ENCODE peak calls at places on chromosomes 13 and 19, in four cellular contexts. J is K562, F is GM12891, E is GM12878. L is an unnamed sample.

GRCh38 chr13:113860051-113860471 is 3.8 kb downstream of the GAS6 start:
- DNase-seq in J (no peak), E (no peak), F (no peak), L (no peak)

GRCh38 chr13:112897956-112898785 is 70.8 kb upstream of the MCF2L start:
- DNase-seq in F (no peak), E (no peak), J (no peak), L (no peak)

GRCh38 chr13:109249780-109250528 is 536.4 kb downstream of the IRS2 start:
- DNase-seq in E (no peak), J (no peak), F (no peak), L (no peak)

GRCh38 chr13:101231751-101232428 is 184.4 kb downstream of the NALCN start:
- DNase-seq in J (no peak), F (no peak), E (no peak), L (no peak)

GRCh38 chr13:44404261-44405139 is 30.9 kb downstream of the SERP2 start:
- DNase-seq in J (no peak), E (no peak), F (no peak), L (no peak)

GRCh38 chr19:27741236-27741635 is 1471.7 kb downstream of the UQCRFS1 start:
- DNase-seq in J (no peak), E (no peak), F (no peak), L (no peak)

GRCh38 chr13:21234537-21234936 is 58.1 kb downstream of the MRPL57 start:
- DNase-seq in J (no peak), E (no peak), F (no peak), L (no peak)

GRCh38 chr13:28173793-28174192 is 35.4 kb downstream of the PAN3 start:
- DNase-seq in F (no peak), J (no peak), E (no peak), L (no peak)

GRCh38 chr19:17332677-17333581 is 1.7 kb downstream of the ANO8 start:
- DNase-seq in F (no peak), E (peak), J (peak), L (no peak)

GRCh38 chr13:111589992-111590391 is 269.6 kb downstream of the TEX29 start:
- DNase-seq in J (no peak), E (no peak), F (no peak), L (no peak)

GRCh38 chr19:5341981-5342380 is 1.4 kb upstream of the PTPRS start:
- DNase-seq in E (no peak), J (no peak), F (no peak), L (no peak)

GRCh38 chr19:15279326-15279904 is 47.2 kb upstream of the EPHX3 start:
- DNase-seq in F (no peak), J (no peak), E (no peak), L (no peak)

GRCh38 chr19:10876459-10877240 is 5.3 kb downstream of the CARM1 start:
- DNase-seq in F (no peak), J (no peak), E (peak), L (no peak)

GRCh38 chr19:17405250-17406038 is at the start of gene BST2:
- DNase-seq in F (peak), E (peak), J (peak), L (peak)

GRCh38 chr19:42422576-42423461 is 4.4 kb downstream of the LIPE start:
- DNase-seq in F (no peak), E (no peak), J (no peak), L (peak)

GRCh38 chr19:30255783-30256509 is 116.2 kb upstream of the ZNF536 start:
- DNase-seq in J (no peak), F (no peak), E (no peak), L (no peak)

GRCh38 chr19:39031368-39032163 is 783 bp downstream of the FBXO27 start:
- DNase-seq in J (peak), F (peak), E (peak), L (peak)

GRCh38 chr13:111470933-111471332 is 150.5 kb downstream of the TEX29 start:
- DNase-seq in J (no peak), E (no peak), F (no peak), L (no peak)

GRCh38 chr13:51912091-51912490 is 50.3 kb downstream of the CCDC70 start:
- DNase-seq in E (no peak), J (no peak), F (no peak), L (no peak)

GRCh38 chr13:113592571-113592970 is 8.0 kb downstream of the TFDP1 start:
- DNase-seq in E (no peak), J (no peak), F (no peak), L (no peak)

DNA sequence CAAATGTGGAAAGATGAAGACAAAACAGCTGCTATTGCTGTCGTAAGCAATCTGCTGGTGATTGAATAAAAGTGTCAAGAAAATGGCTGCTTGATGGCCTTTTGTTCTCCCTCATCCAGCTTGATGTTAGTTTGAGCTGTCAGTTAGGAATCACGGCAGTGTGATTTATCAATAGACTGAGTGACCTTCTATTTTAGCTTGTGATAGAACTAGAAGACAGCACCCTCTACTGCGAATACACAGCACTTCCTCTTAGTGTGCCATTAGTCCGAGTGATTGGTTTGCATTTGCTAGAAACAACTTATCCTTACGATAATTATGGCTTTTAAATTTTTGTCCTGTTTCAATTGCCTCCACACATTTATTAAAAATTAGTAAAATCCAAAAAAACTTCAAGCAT is 76.2 kb downstream of the MZT1 start:
- DNase-seq in J (no peak), F (no peak), E (no peak), L (no peak)
- TF ChIP-seq SPI1 in J (peak), F (peak), E (peak), L (peak)

DNA sequence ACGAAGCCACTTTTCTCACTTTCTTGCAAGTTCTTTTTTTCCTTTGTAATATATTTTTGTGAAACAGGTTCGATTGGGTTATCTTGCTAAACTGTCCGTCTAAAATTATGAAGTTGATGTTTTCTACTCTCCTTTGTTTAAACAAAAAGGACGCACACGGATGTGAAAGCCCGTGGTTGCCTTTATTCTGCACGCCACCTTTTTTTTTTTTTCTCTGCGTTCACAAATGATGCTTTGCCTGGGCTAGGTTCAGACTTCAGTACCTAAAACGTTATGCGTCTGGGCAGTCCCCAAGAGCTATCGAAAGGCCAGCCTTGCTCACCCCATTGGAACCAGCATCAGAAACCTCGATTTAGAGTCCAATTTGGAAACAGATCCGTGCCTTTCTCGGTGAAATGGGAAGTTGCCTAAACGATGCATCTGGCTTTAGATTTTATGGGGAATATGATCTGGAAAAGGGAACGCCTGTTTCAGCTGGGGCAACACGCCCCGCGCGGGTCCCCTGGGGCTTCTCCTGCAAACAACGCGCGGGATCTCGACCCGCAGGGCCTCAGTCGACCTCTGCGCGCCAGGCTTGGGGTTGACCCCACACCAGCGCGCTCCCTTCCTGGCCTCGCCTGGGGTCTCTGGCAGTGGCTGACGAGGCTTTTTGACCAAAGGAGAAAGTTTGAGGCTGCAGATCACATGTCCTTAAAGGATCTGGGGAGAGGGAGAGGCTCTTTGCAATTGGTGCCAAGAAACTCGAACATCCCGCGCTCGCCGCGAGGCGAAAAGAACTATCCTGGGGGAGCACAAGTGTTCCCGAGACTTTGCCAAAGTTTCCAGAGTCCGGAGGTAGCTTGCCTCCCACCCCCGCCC is 114.0 kb downstream of the KCNRG start:
- DNase-seq in J (no peak), F (no peak), E (no peak), L (no peak)
- TF ChIP-seq SPI1 in J (no peak), F (peak), E (no peak), L (no peak)

GRCh38 chr13:91719033-91719432 is 320.6 kb downstream of the GPC5 start:
- DNase-seq in J (peak), E (no peak), F (no peak), L (no peak)

GRCh38 chr13:91710733-91711132 is 312.3 kb downstream of the GPC5 start:
- DNase-seq in E (no peak), F (no peak), J (no peak), L (no peak)

GRCh38 chr13:91714726-91715334 is 316.4 kb downstream of the GPC5 start:
- DNase-seq in E (no peak), J (no peak), F (no peak), L (no peak)

GRCh38 chr13:91721413-91721812 is 323.0 kb downstream of the GPC5 start:
- DNase-seq in F (no peak), J (no peak), E (peak), L (no peak)

DNA sequence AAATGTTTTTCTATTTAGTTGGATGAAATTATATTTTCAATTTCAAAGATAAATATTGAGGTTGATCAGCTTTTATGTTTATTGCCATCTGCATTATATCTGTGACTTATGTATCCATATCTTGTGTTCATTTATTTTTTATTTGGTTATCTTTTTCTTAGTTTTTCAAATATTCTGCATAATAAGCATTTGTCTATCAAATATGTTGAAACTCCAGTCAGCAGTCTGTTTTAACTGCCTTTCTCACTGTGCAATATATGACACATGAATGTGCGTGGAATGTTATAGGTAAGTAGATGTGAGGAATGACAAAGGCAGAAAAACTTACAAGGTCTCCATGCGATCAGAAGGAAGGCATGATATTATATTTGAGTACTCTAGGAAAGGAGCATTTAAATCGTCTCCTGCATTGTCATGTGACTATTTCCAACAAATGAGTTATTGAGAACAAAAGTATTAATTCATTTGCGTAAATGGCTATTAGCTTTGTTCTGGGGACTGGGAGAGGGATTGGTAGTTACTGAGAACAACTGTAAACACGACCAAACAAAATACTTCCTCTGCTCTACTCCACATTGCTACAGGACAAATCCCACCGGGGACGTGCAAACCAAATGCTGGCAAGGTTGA is 318.1 kb downstream of the GPC5 start:
- DNase-seq in F (no peak), J (no peak), E (no peak), L (no peak)
- TF ChIP-seq SPI1 in F (no peak), J (no peak), E (no peak), L (no peak)

DNA sequence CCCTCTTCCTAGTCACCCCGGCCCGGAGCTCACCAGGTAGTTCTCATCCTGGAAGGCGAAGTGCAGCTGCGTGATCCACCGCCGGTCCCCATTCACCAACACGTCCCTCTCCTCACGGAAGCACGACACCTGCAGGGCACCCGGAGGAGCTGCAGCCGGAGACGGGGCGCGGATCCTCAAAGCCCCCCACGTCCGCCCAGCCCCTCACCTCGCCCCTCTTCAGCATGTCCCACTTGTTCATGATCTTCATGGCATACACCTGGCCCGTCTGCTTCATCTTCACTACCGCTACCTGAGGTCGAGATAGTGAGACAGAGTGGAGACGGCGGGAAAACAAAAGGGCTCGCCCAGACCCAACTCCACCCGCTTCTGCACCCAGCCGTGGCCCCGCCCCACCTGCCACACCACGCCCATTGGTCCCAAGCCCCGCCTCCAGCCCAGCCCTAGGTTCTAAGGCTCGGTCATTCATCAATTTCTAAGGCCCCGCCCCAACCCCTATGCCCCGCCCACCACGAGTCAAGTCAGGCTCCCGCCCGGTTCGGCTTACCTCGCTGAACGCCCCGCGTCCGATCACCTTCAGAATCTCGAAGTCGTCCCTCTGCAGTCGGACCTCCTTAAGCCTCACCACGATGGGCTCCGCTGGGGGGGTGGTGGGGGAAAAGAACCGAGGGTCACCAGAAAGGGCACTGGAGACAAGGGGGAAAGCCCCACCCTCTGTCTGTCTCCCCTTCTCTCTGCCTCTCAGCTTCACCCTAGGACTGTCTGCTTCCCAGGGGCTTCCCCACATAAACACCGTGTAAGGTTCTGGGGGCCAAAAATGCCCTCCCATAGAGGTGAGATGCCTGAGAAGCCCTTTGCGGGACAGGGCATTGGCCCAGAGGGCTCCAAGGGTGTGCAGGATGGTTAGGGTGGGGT is 2.8 kb downstream of the DMPK start:
- DNase-seq in E (peak), J (peak), F (peak), L (peak)
- TF ChIP-seq SPI1 in E (no peak), J (no peak), F (no peak), L (no peak)

GRCh38 chr13:38824342-38824741 is 137.5 kb downstream of the FREM2 start:
- DNase-seq in J (peak), E (peak), F (no peak), L (no peak)
- TF ChIP-seq SPI1 in J (no peak), E (no peak), F (no peak), L (no peak)

GRCh38 chr19:43620061-43621001 is 902 bp upstream of the ZNF428 start:
- DNase-seq in E (no peak), J (peak), F (no peak), L (no peak)
- TF ChIP-seq SPI1 in E (no peak), J (peak), F (no peak), L (no peak)

DNA sequence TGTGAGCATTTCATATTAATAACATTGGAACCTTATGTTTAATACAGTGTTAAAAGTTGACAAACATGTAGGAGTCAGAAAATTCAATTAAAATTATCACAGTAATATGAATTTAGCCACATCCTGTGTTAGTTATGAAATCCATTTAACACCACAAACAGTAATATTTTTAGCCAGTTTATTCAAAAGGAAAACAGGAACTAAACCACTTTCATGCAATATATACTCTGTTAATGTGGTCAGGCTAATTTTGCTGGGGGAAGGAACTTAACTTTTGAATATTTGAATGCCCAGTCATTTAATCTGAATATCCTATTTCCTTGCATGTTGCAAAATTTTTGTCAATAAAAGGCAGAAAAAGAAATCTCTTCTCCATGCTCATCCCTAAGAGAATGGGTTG is 14.9 kb upstream of the ALOX5AP start:
- DNase-seq in J (no peak), E (peak), F (no peak), L (peak)
- TF ChIP-seq SPI1 in J (no peak), E (no peak), F (peak), L (peak)

GRCh38 chr19:46353730-46354528 is 7.0 kb downstream of the PPP5C start:
- DNase-seq in E (no peak), J (no peak), F (no peak), L (no peak)

GRCh38 chr19:46349311-46349993 is 2.6 kb downstream of the PPP5C start:
- DNase-seq in J (peak), E (no peak), F (no peak), L (no peak)

GRCh38 chr19:46350029-46350757 is 3.3 kb downstream of the PPP5C start:
- DNase-seq in F (no peak), J (peak), E (no peak), L (no peak)

GRCh38 chr19:46350758-46351159 is 3.9 kb downstream of the PPP5C start:
- DNase-seq in E (peak), F (no peak), J (no peak), L (no peak)

GRCh38 chr19:46351241-46352041 is 4.6 kb downstream of the PPP5C start:
- DNase-seq in J (no peak), E (no peak), F (no peak), L (no peak)
- TF ChIP-seq SPI1 in J (peak), E (peak), F (peak), L (peak)

GRCh38 chr13:73167046-73167820 is 108.4 kb downstream of the KLF5 start:
- DNase-seq in E (no peak), F (no peak), J (no peak), L (no peak)
- TF ChIP-seq SPI1 in E (no peak), F (no peak), J (no peak), L (no peak)

DNA sequence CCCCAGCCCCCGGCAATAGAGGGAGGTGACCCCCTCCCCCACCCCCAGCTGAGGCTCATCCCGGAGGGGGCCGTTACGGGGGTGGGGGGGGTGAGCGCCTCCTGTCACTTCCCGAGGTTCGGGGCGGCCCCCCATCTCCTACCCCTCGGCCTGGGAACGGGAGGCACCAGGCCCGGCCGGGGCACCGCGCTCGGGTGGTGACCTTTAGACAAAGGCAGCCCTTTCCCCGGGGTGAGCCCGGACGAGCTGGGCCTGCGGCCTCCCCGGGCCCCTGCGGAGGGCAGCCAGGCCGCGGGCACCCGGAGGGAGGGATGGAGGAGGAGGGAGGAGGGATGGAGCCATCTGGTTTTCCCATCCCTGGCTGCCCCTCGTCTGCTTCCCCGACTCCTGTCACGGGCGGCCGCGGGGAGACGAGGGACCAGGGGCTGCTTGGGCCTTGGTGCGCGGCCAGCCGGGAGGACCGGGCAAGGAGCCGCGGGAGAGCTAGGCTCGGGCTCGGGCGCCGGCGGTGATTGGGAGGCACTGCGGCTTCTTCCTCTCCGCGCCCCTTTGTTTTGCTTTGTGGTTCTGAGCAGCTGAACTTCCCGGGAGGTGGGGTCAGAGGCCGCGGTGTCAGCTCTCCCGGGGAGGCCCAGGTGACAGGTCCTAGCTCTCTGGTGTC is 1.1 kb downstream of the BICRA start:
- DNase-seq in J (peak), F (no peak), E (no peak), L (no peak)
- TF ChIP-seq SPI1 in J (no peak), F (no peak), E (no peak), L (no peak)